ENCODE peak calls at places on chromosomes 1 and 21, in eight cellular contexts. C, X, Z, L, V, G, I and D are unnamed samples.

GRCh38 chr1:14602131-14602530 is 3.6 kb downstream of the KAZN start:
- DNase-seq in C (peak), X (no peak), Z (no peak), L (no peak), V (no peak), G (peak), I (no peak), D (no peak)

GRCh38 chr1:44405804-44406743 is 1.0 kb downstream of the RNF220 start:
- DNase-seq in C (no peak), X (no peak), Z (peak), L (peak), V (peak), G (no peak), I (no peak), D (no peak)

GRCh38 chr1:24202556-24202955 is 15.5 kb upstream of the IFNLR1 start:
- DNase-seq in C (no peak), X (no peak), Z (no peak), L (no peak), V (peak), G (no peak), I (no peak), D (no peak)

GRCh38 chr1:156766288-156767100 is 841 bp upstream of the PRCC start:
- DNase-seq in C (no peak), X (no peak), Z (no peak), L (no peak), V (peak), G (no peak), I (no peak), D (no peak)

GRCh38 chr1:32775640-32776337 is 41.4 kb downstream of the YARS1 start:
- DNase-seq in C (no peak), X (no peak), Z (no peak), L (no peak), V (no peak), G (peak), I (no peak), D (no peak)

GRCh38 chr1:114094303-114094663 is 59.4 kb downstream of the SYT6 start:
- DNase-seq in C (no peak), X (no peak), Z (no peak), L (no peak), V (peak), G (peak), I (no peak), D (no peak)

GRCh38 chr1:48214820-48215219 is 7.7 kb upstream of the SLC5A9 start:
- DNase-seq in C (no peak), X (no peak), Z (no peak), L (no peak), V (no peak), G (no peak), I (no peak), D (no peak)

GRCh38 chr1:47231314-47232186 is 475 bp downstream of the TAL1 start:
- DNase-seq in C (no peak), X (no peak), Z (no peak), L (peak), V (no peak), G (peak), I (no peak), D (no peak)

GRCh38 chr1:219639843-219640606 is 27.1 kb upstream of the ZC3H11B start:
- DNase-seq in C (no peak), X (no peak), Z (no peak), L (no peak), V (peak), G (peak), I (no peak), D (no peak)

GRCh38 chr1:241702436-241702835 is 50.4 kb downstream of the WDR64 start:
- DNase-seq in C (no peak), X (no peak), Z (peak), L (no peak), V (peak), G (peak), I (no peak), D (no peak)

GRCh38 chr1:155277896-155278688 is 829 bp downstream of the HCN3 start:
- DNase-seq in C (peak), X (no peak), Z (peak), L (peak), V (peak), G (peak), I (no peak), D (no peak)
- TF ChIP-seq CTCF in C (no peak), X (peak), Z (peak), L (peak), V (peak), G (no peak), I (peak), D (no peak)

GRCh38 chr1:81414417-81415087 is 386.2 kb upstream of the ADGRL2 start:
- DNase-seq in C (peak), X (peak), Z (peak), L (peak), V (peak), G (no peak), I (no peak), D (peak)
- TF ChIP-seq CTCF in C (peak), X (peak), Z (peak), L (peak), V (peak), G (peak), I (peak), D (peak)

GRCh38 chr1:105909811-105910210 is 1146.7 kb upstream of the PRMT6 start:
- DNase-seq in C (no peak), X (no peak), Z (no peak), L (peak), V (peak), G (no peak), I (no peak), D (no peak)
- TF ChIP-seq CTCF in C (no peak), X (no peak), Z (no peak), L (peak), V (peak), G (no peak), I (no peak), D (no peak)

GRCh38 chr1:39387452-39387851 is 104.0 kb upstream of the BMP8A start:
- DNase-seq in C (no peak), X (no peak), Z (peak), L (no peak), V (peak), G (peak), I (peak), D (peak)
- TF ChIP-seq CTCF in C (no peak), X (peak), Z (peak), L (no peak), V (peak), G (peak), I (peak), D (peak)

DNA sequence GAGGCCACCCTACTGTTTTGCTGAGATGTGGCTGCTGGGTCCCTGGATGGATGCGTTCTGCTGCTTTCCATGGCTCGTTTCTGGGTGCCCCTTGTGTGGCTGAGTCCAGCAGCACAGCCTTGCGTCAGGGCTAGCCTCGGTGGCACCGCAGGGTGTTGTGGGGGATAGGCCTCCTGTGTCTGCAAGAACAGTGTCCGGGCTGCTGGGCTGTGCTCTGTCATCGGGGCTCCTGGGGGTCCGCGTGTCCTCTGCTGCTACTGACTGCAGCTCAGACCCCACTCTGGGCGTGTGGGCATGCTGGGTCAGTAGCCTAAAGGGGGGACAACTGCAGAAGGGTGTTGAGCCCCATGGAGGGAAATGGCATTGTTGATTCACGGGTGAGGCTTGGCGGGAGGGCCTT is 4.9 kb downstream of the RRP1 start:
- DNase-seq in C (no peak), X (no peak), Z (no peak), L (no peak), V (no peak), G (no peak), I (no peak), D (no peak)
- TF ChIP-seq CTCF in C (no peak), X (no peak), Z (no peak), L (no peak), V (no peak), G (no peak), I (no peak), D (no peak)

GRCh38 chr1:168116327-168116799 is 20.4 kb downstream of the GPR161 start:
- DNase-seq in C (no peak), X (no peak), Z (peak), L (no peak), V (no peak), G (no peak), I (no peak), D (no peak)
- TF ChIP-seq CTCF in C (no peak), X (no peak), Z (no peak), L (no peak), V (no peak), G (no peak), I (no peak), D (no peak)

GRCh38 chr1:42035205-42035829 is 116.6 kb upstream of the HIVEP3 start:
- DNase-seq in C (peak), X (peak), Z (peak), L (peak), V (peak), G (peak), I (peak), D (no peak)
- TF ChIP-seq CTCF in C (peak), X (peak), Z (no peak), L (peak), V (peak), G (no peak), I (peak), D (peak)

GRCh38 chr1:4652631-4653327 is 1.6 kb upstream of the AJAP1 start:
- DNase-seq in C (no peak), X (peak), Z (peak), L (peak), V (peak), G (no peak), I (no peak), D (no peak)
- TF ChIP-seq CTCF in C (peak), X (peak), Z (peak), L (peak), V (peak), G (peak), I (peak), D (peak)

GRCh38 chr1:171119648-171120047 is 28.9 kb downstream of the FMO3 start:
- DNase-seq in C (no peak), X (no peak), Z (no peak), L (no peak), V (no peak), G (no peak), I (no peak), D (no peak)
- TF ChIP-seq CTCF in C (no peak), X (no peak), Z (no peak), L (no peak), V (no peak), G (no peak), I (no peak), D (no peak)

DNA sequence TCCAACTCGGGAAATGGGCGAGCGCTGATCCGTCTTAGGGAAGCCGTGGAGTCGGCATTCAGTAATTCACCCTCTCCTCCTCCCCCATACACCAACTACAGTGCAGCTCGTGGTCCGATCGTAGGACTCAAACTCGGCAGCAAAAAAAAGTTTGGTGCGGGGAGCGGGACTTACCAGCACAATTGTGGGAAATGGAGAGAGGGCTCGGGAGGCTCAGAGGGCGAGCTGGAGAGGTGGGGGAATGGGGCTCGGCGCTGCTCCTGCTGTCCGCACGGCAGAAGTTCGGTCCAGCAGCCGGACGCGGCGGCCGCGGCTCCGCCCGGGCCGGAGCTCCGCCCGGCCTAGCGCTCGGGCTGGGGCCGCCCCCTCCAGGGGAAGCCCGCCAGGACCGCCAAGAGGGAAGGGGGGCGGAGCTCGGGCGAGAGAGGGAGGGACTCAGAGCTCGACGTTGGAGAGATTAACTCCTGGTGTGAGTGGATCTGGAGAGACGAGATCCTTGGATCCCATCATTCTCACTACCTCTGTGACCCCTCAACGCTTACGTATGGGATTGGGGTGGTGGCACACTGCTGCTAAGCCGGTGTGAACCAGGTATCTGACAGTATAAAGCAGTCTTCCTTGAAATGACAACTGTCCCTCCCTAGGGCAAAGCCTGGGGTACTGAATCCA is 744 bp upstream of the PIAS3 start:
- DNase-seq in C (peak), X (peak), Z (peak), L (peak), V (peak), G (peak), I (peak), D (peak)
- TF ChIP-seq CTCF in C (no peak), X (no peak), Z (no peak), L (no peak), V (no peak), G (no peak), I (no peak), D (no peak)